ENCODE peak calls at places on chromosomes 12 and 14, in five cellular contexts. C is foreskin melanocyte, O is MCF 10A, D is adrenal gland, Q is KG1. W is an unnamed sample.

GRCh38 chr14:90624228-90624627 is 192.0 kb downstream of the TTC7B start:
- DNase-seq in C (no peak), D (peak; percentile 78), O (peak; percentile 94), Q (no peak), W (peak; percentile 19)

GRCh38 chr12:4069046-4070010 is 196.1 kb upstream of the PARP11 start:
- DNase-seq in D (no peak), O (no peak), C (no peak), Q (no peak), W (no peak)

GRCh38 chr12:27187697-27188096 is 56.4 kb upstream of the STK38L start:
- DNase-seq in D (no peak), O (no peak), C (no peak), Q (no peak), W (no peak)

GRCh38 chr12:108826115-108826806 is 31.1 kb downstream of the SSH1 start:
- DNase-seq in O (no peak), C (peak; percentile 96), D (peak; percentile 63), Q (no peak), W (no peak)

GRCh38 chr12:57591567-57592325 is 754 bp downstream of the PIP4K2C start:
- DNase-seq in O (peak; percentile 33), C (no peak), D (no peak), Q (no peak), W (no peak)

GRCh38 chr12:25615119-25615518 is 62.0 kb upstream of the LMNTD1 start:
- DNase-seq in C (peak; percentile 70), Q (no peak), D (peak; percentile 29), O (peak; percentile 74), W (peak; percentile 63)

GRCh38 chr12:65331456-65331855 is 53.0 kb downstream of the MSRB3 start:
- DNase-seq in Q (no peak), O (no peak), D (no peak), C (no peak), W (no peak)

GRCh38 chr14:73460691-73461127 is 2.4 kb upstream of the NUMB start:
- DNase-seq in C (no peak), O (peak; percentile 70), Q (no peak), D (peak; percentile 37), W (no peak)

GRCh38 chr12:127025545-127025944 is 1241.4 kb upstream of the TMEM132C start:
- DNase-seq in Q (no peak), O (peak; percentile 14), C (no peak), D (no peak), W (peak; percentile 3)

GRCh38 chr12:121796855-121797751 is 3.6 kb upstream of the RHOF start:
- DNase-seq in D (peak; percentile 94), Q (no peak), C (peak; percentile 84), O (peak; percentile 86), W (peak; percentile 91)

GRCh38 chr14:65676361-65677014 is 264.0 kb downstream of the FUT8 start:
- DNase-seq in Q (no peak), O (no peak), C (no peak), D (no peak), W (no peak)

GRCh38 chr14:92690171-92691011 is 58.0 kb downstream of the LGMN start:
- DNase-seq in Q (no peak), C (no peak), D (no peak), O (peak; percentile 74), W (no peak)

GRCh38 chr14:22847661-22848341 is 11.4 kb downstream of the MMP14 start:
- DNase-seq in O (no peak), Q (no peak), C (peak; percentile 87), D (no peak), W (no peak)

GRCh38 chr12:131628766-131629448 is 82.0 kb upstream of the SFSWAP start:
- DNase-seq in Q (no peak), D (peak; percentile 6), O (no peak), C (no peak), W (no peak)

GRCh38 chr14:51855234-51855633 is 5.2 kb upstream of the GNG2 start:
- DNase-seq in Q (no peak), D (peak; percentile 37), O (no peak), C (peak; percentile 70), W (peak; percentile 58)

GRCh38 chr14:32008602-32009193 is 68.4 kb upstream of the ARHGAP5 start:
- DNase-seq in O (no peak), C (no peak), Q (no peak), D (no peak), W (no peak)

GRCh38 chr14:101599234-101599885 is 38.1 kb downstream of the DIO3 start:
- DNase-seq in D (no peak), C (no peak), O (no peak), Q (no peak), W (no peak)

GRCh38 chr14:20934148-20934762 is 21.0 kb upstream of the RNASE2 start:
- DNase-seq in O (peak; percentile 22), D (no peak), Q (no peak), C (no peak), W (no peak)

GRCh38 chr12:108099085-108099484 is 30.0 kb upstream of the WSCD2 start:
- DNase-seq in D (no peak), C (no peak), Q (no peak), O (peak; percentile 18), W (no peak)

GRCh38 chr14:100221419-100222218 is 17.3 kb upstream of the YY1 start:
- DNase-seq in O (peak; percentile 35), C (peak; percentile 53), D (no peak), Q (peak; percentile 50), W (no peak)

GRCh38 chr12:109455706-109456105 is 21.4 kb downstream of the KCTD10 start:
- DNase-seq in O (no peak), D (no peak), Q (no peak), C (no peak), W (no peak)

GRCh38 chr12:111180830-111181726 is 187.8 kb downstream of the PHETA1 start:
- DNase-seq in O (peak; percentile 34), Q (peak; percentile 48), C (no peak), D (peak; percentile 56), W (no peak)

GRCh38 chr12:32365473-32366064 is 33.8 kb upstream of the FGD4 start:
- DNase-seq in D (peak; percentile 43), C (peak; percentile 54), O (peak; percentile 81), Q (peak; percentile 9), W (peak; percentile 60)

W was measured in COLO829.